ENCODE peak calls at places on chromosomes 4 and X, in eight cellular contexts. U is A549, D is neural crest cell, M is fibroblast of lung, F is GM13976, L is H1, B is suprapubic skin, G is WTC11. S is an unnamed sample.

GRCh38 chr4:95544433-95545103 is 4.2 kb downstream of the UNC5C start:
- DNase-seq in L (no peak), G (no peak), F (no peak), D (no peak), U (no peak), M (peak; percentile 50), B (no peak), S (no peak)

GRCh38 chrX:110657073-110657472 is 138.5 kb downstream of the CHRDL1 start:
- DNase-seq in F (no peak), M (no peak), U (no peak), D (no peak), L (no peak), B (no peak), G (no peak), S (no peak)

GRCh38 chrX:10450229-10450958 is 170.0 kb downstream of the MID1 start:
- DNase-seq in D (no peak), F (no peak), G (no peak), B (no peak), U (no peak), M (peak; percentile 82), L (no peak), S (no peak)

GRCh38 chr4:178462710-178463109 is 1020.5 kb upstream of the AGA start:
- DNase-seq in D (no peak), U (no peak), M (no peak), L (no peak), G (no peak), F (no peak), B (no peak), S (no peak)

GRCh38 chrX:134712272-134712671 is 54.0 kb upstream of the PLAC1 start:
- DNase-seq in L (no peak), D (no peak), G (no peak), M (no peak), U (no peak), F (peak; percentile 22), B (no peak), S (no peak)

GRCh38 chr4:26984896-26985295 is 124.3 kb downstream of the STIM2 start:
- DNase-seq in D (no peak), L (no peak), B (no peak), U (no peak), G (no peak), F (no peak), M (no peak), S (no peak)

GRCh38 chr4:94472056-94472826 is 20.5 kb downstream of the PDLIM5 start:
- DNase-seq in D (no peak), U (no peak), M (peak; percentile 60), L (no peak), B (no peak), G (no peak), F (no peak), S (no peak)

GRCh38 chr4:8709050-8709728 is 116.6 kb downstream of the CPZ start:
- DNase-seq in F (no peak), G (no peak), L (no peak), U (no peak), B (peak; percentile 62), M (no peak), D (no peak), S (no peak)

GRCh38 chr4:71711985-71712348 is 71.9 kb downstream of the GC start:
- DNase-seq in M (no peak), B (no peak), L (no peak), G (no peak), F (no peak), U (no peak), D (no peak), S (no peak)

GRCh38 chrX:103626855-103627254 is 1.9 kb upstream of the TCEAL1 start:
- DNase-seq in G (no peak), B (no peak), U (no peak), M (no peak), D (no peak), L (no peak), F (no peak), S (no peak)

GRCh38 chr4:20474119-20474518 is 222.4 kb downstream of the SLIT2 start:
- DNase-seq in D (no peak), G (no peak), L (no peak), B (no peak), F (no peak), U (no peak), M (peak; percentile 54), S (peak; percentile 6)

GRCh38 chrX:103073442-103073841 is 9.5 kb upstream of the BEX1 start:
- DNase-seq in D (no peak), L (no peak), M (no peak), B (no peak), G (no peak), U (no peak), F (no peak), S (no peak)

GRCh38 chr4:10403633-10404445 is 53.4 kb downstream of the ZNF518B start:
- DNase-seq in U (peak; percentile 31), B (no peak), M (peak; percentile 48), D (peak; percentile 12), G (no peak), F (peak; percentile 25), L (peak; percentile 1), S (no peak)

GRCh38 chr4:76194325-76194724 is 19.3 kb downstream of the SCARB2 start:
- DNase-seq in L (no peak), U (peak; percentile 37), D (no peak), G (no peak), F (no peak), M (peak; percentile 91), B (no peak), S (no peak)

GRCh38 chr4:188127157-188127874 is 11.9 kb upstream of the TRIML1 start:
- DNase-seq in M (peak; percentile 68), D (no peak), L (no peak), F (no peak), U (peak; percentile 67), B (no peak), G (no peak), S (no peak)

GRCh38 chr4:73776363-73776762 is 36.0 kb downstream of the CXCL8 start:
- DNase-seq in U (peak; percentile 18), M (peak; percentile 94), L (no peak), F (no peak), D (no peak), G (no peak), B (no peak), S (no peak)

GRCh38 chrX:49627030-49627777 is 28.4 kb downstream of the GAGE1 start:
- DNase-seq in U (peak; percentile 44), L (no peak), G (peak; percentile 56), M (no peak), F (peak; percentile 39), B (no peak), D (no peak), S (peak; percentile 3)

GRCh38 chrX:140057001-140057411 is 91.7 kb upstream of the CXorf66 start:
- DNase-seq in G (peak; percentile 79), D (peak; percentile 91), F (peak; percentile 58), L (peak; percentile 63), B (peak; percentile 77), U (peak; percentile 76), M (peak; percentile 64), S (peak; percentile 88)

GRCh38 chr4:83316459-83317170 is 18.0 kb downstream of the HPSE start:
- DNase-seq in D (no peak), G (no peak), L (no peak), F (no peak), B (no peak), U (no peak), M (no peak), S (no peak)

GRCh38 chr4:122759639-122760310 is 27.3 kb downstream of the BBS12 start:
- DNase-seq in D (no peak), M (peak; percentile 58), L (no peak), G (no peak), B (no peak), U (no peak), F (no peak), S (no peak)
- TF ChIP-seq CTCF in D (peak; percentile 45), M (peak; percentile 61), L (no peak), G (peak; percentile 12), B (no peak), U (peak; percentile 8), F (no peak), S (peak; percentile 32)

GRCh38 chr4:57158221-57158620 is 48.0 kb upstream of the IGFBP7 start:
- DNase-seq in L (no peak), B (no peak), D (no peak), F (no peak), U (peak; percentile 39), G (no peak), M (peak; percentile 12), S (no peak)
- TF ChIP-seq CTCF in L (no peak), B (no peak), D (no peak), F (no peak), U (peak; percentile 12), G (no peak), M (no peak), S (no peak)

GRCh38 chr4:162684371-162684700 is 482.4 kb downstream of the NAF1 start:
- DNase-seq in F (no peak), L (no peak), U (no peak), D (no peak), B (no peak), G (no peak), M (no peak), S (no peak)
- TF ChIP-seq CTCF in F (no peak), L (no peak), U (no peak), D (no peak), B (no peak), G (no peak), M (no peak), S (no peak)

GRCh38 chr4:6369924-6370645 is 100.4 kb downstream of the WFS1 start:
- DNase-seq in B (no peak), G (peak; percentile 66), U (no peak), M (no peak), D (no peak), F (no peak), L (no peak), S (peak; percentile 31)

GRCh38 chr4:6372649-6373525 is 99.5 kb downstream of the PPP2R2C start:
- DNase-seq in F (peak; percentile 76), B (no peak), M (peak; percentile 19), G (peak; percentile 55), D (no peak), L (no peak), U (peak; percentile 47), S (no peak)

GRCh38 chr4:6373541-6374410 is 98.6 kb downstream of the PPP2R2C start:
- DNase-seq in U (no peak), F (no peak), D (no peak), L (no peak), B (no peak), M (no peak), G (no peak), S (no peak)

GRCh38 chr4:6371271-6371670 is 101.1 kb downstream of the PPP2R2C start:
- DNase-seq in L (no peak), D (no peak), F (no peak), M (no peak), G (no peak), B (no peak), U (no peak), S (no peak)

DNA sequence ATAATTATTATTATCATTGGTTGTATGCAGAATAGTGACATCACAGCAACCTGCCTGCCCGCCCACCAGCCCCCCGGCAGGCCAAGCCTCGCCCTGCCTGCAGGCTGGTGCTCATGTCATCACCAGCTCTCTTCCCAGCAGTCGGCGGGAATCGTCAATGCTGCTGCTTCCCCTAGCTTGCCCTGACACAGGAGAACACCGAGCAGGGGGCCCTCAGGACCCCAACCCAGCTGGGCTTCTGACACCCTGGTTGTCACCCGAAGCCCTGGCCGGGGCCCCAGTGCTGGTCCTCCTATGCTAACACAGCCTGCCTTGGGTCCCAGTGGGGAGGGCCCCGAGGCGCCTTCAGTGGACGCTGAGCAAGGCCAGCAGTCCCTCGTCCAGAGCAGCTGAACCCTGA is 100.6 kb downstream of the PPP2R2C start:
- DNase-seq in B (no peak), L (no peak), U (no peak), M (no peak), G (no peak), F (no peak), D (no peak), S (no peak)
- TF ChIP-seq CTCF in B (no peak), L (no peak), U (no peak), M (no peak), G (no peak), F (no peak), D (no peak), S (no peak)